ENCODE peak calls at places on chromosomes 7 and 10, in seven cellular contexts. C is stomach, S is WTC11, N is AG04450, X is hepatocyte, K is H9, W is tibial nerve. Y is an unnamed sample.
A peak's percentile ranks its signal among the peaks of the same experiment; 100 is the strongest.

GRCh38 chr7:125279956-125280355 is 350.3 kb upstream of the POT1 start:
- DNase-seq in S (no peak), N (no peak), X (no peak), K (no peak), W (no peak), C (no peak), Y (no peak)

GRCh38 chr7:26438078-26438477 is 146.4 kb downstream of the SNX10 start:
- DNase-seq in N (no peak), W (no peak), K (no peak), X (no peak), S (no peak), C (no peak), Y (no peak)

GRCh38 chr7:26369519-26370385 is 78.1 kb downstream of the SNX10 start:
- DNase-seq in S (no peak), C (no peak), X (peak; percentile 71), N (no peak), W (peak; percentile 82), K (no peak), Y (peak; percentile 42)

GRCh38 chr10:44261296-44261695 is 123.6 kb downstream of the CXCL12 start:
- DNase-seq in K (no peak), N (no peak), W (no peak), C (no peak), S (no peak), X (no peak), Y (no peak)

GRCh38 chr10:96341219-96342182 is 17.3 kb downstream of the OPALIN start:
- DNase-seq in C (no peak), S (peak; percentile 24), W (no peak), K (no peak), X (no peak), N (no peak), Y (no peak)

GRCh38 chr7:11281953-11282352 is 308.3 kb downstream of the PHF14 start:
- DNase-seq in S (no peak), N (no peak), W (no peak), X (no peak), C (no peak), K (no peak), Y (no peak)

GRCh38 chr7:94655884-94656657 is at the start of gene SGCE:
- DNase-seq in S (peak; percentile 86), K (peak; percentile 91), X (peak; percentile 90), N (peak; percentile 50), W (peak; percentile 63), C (peak; percentile 51), Y (peak; percentile 64)

GRCh38 chr10:6204063-6204340 is 1.3 kb downstream of the PFKFB3 start:
- DNase-seq in C (peak; percentile 62), N (no peak), W (no peak), X (no peak), S (peak; percentile 54), K (peak; percentile 47), Y (no peak)

GRCh38 chr7:52017802-52018679 is 701.4 kb upstream of the COBL start:
- DNase-seq in S (peak; percentile 85), N (no peak), K (peak; percentile 82), X (peak; percentile 50), C (peak; percentile 62), W (no peak), Y (no peak)

GRCh38 chr10:84205049-84205852 is 10.9 kb downstream of the CDHR1 start:
- DNase-seq in K (peak; percentile 69), X (peak; percentile 72), N (no peak), S (peak; percentile 82), W (no peak), C (peak; percentile 36), Y (peak; percentile 79)

GRCh38 chr10:84204610-84205009 is 10.3 kb downstream of the CDHR1 start:
- DNase-seq in N (no peak), K (no peak), W (no peak), C (no peak), X (no peak), S (no peak), Y (no peak)

GRCh38 chr10:84204122-84204521 is 9.8 kb downstream of the CDHR1 start:
- DNase-seq in W (no peak), S (peak; percentile 56), C (no peak), K (peak; percentile 67), N (no peak), X (no peak), Y (peak; percentile 81)

GRCh38 chr10:84208023-84208422 is 13.7 kb downstream of the CDHR1 start:
- DNase-seq in C (no peak), X (no peak), N (no peak), S (no peak), W (no peak), K (no peak), Y (no peak)

GRCh38 chr10:84205853-84206513 is 11.6 kb downstream of the CDHR1 start:
- DNase-seq in X (no peak), C (no peak), K (no peak), S (no peak), N (no peak), W (no peak), Y (no peak)
- TF ChIP-seq CTCF in X (no peak), C (no peak), K (no peak), S (peak; percentile 7), N (no peak), W (no peak), Y (no peak)

GRCh38 chr10:104406715-104407517 is 53.3 kb downstream of the CFAP58 start:
- DNase-seq in N (peak; percentile 3), C (no peak), X (peak; percentile 46), S (no peak), K (no peak), W (no peak), Y (peak; percentile 18)
- TF ChIP-seq CTCF in N (peak; percentile 71), C (peak; percentile 42), X (peak; percentile 75), S (no peak), K (peak; percentile 74), W (peak; percentile 30), Y (no peak)

GRCh38 chr7:21261627-21262564 is 166.0 kb upstream of the SP4 start:
- DNase-seq in K (peak; percentile 71), X (peak; percentile 55), W (no peak), C (peak; percentile 33), N (no peak), S (peak; percentile 58), Y (peak; percentile 31)

GRCh38 chr7:21256310-21256877 is 171.5 kb upstream of the SP4 start:
- DNase-seq in K (no peak), C (no peak), W (peak; percentile 28), N (no peak), S (no peak), X (peak; percentile 58), Y (peak; percentile 22)

GRCh38 chr7:21260939-21261338 is 166.9 kb upstream of the SP4 start:
- DNase-seq in C (no peak), K (no peak), S (no peak), N (no peak), X (no peak), W (no peak), Y (no peak)
- TF ChIP-seq CTCF in C (no peak), K (no peak), S (no peak), N (no peak), X (no peak), W (no peak), Y (no peak)

DNA sequence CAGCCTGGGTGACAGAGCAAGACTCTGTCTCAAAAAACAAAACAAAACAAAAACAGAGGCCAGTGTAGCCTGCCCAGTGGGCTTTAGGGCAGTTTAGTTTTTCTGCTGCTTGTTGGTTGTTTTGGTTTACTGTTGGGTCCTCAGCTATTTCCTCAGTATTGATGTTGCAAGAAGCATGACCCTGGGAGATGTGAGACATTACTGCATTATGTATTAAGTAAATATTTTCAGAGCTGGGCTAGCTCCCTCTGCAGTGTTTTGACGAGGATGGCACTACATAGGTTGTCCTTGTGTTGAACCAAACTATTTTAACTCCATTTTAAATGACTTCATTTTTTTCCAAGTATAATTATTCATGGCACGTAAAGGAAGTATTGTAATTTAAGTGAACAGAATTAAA is 4.8 kb downstream of the AKAP9 start:
- DNase-seq in X (peak; percentile 50), W (peak; percentile 28), C (no peak), S (no peak), N (peak; percentile 38), K (no peak), Y (no peak)
- TF ChIP-seq CTCF in X (peak; percentile 5), W (no peak), C (no peak), S (no peak), N (peak; percentile 39), K (no peak), Y (no peak)

GRCh38 chr7:124162667-124163066 is 129.8 kb upstream of the TMEM229A start:
- DNase-seq in C (no peak), N (no peak), X (no peak), S (no peak), W (no peak), K (no peak), Y (no peak)
- TF ChIP-seq CTCF in C (no peak), N (no peak), X (no peak), S (no peak), W (no peak), K (no peak), Y (no peak)

GRCh38 chr10:28793482-28793881 is 116.2 kb downstream of the BAMBI start:
- DNase-seq in S (no peak), K (no peak), X (no peak), N (no peak), C (no peak), W (no peak), Y (no peak)
- TF ChIP-seq CTCF in S (no peak), K (no peak), X (no peak), N (no peak), C (no peak), W (no peak), Y (no peak)